ENCODE peak calls at places on chromosomes 13 and 19, in seven cellular contexts. L is A549, M is Peyer's patch, Z is body of pancreas, Q is esophagus muscularis mucosa, U is adrenal gland, W is tibial nerve. E is an unnamed sample.

GRCh38 chr19:28744943-28745342 is 468.0 kb downstream of the UQCRFS1 start:
- DNase-seq in L (no peak), M (no peak), Z (no peak), Q (no peak), U (no peak), W (no peak), E (no peak)

GRCh38 chr13:106484755-106485193 is 50.7 kb downstream of the EFNB2 start:
- DNase-seq in L (no peak), M (no peak), Z (no peak), Q (no peak), U (no peak), W (no peak), E (no peak)

GRCh38 chr13:110627351-110627750 is 12.0 kb downstream of the NAXD start:
- DNase-seq in L (no peak), M (no peak), Z (no peak), Q (no peak), U (no peak), W (no peak), E (no peak)

GRCh38 chr19:10104665-10105221 is 1.4 kb upstream of the PPAN start:
- DNase-seq in L (no peak), M (peak; percentile 92), Z (no peak), Q (no peak), U (no peak), W (no peak), E (no peak)

GRCh38 chr19:44745386-44745831 is 3.1 kb upstream of the BCL3 start:
- DNase-seq in L (peak; percentile 95), M (peak; percentile 83), Z (peak; percentile 38), Q (peak; percentile 95), U (peak; percentile 68), W (peak; percentile 55), E (peak; percentile 95)

GRCh38 chr13:100526299-100527030 is 62.1 kb downstream of the GGACT start:
- DNase-seq in L (no peak), M (no peak), Z (no peak), Q (no peak), U (no peak), W (no peak), E (no peak)

GRCh38 chr13:30806784-30807183 is 71.4 kb downstream of the ALOX5AP start:
- DNase-seq in L (peak; percentile 13), M (no peak), Z (no peak), Q (no peak), U (no peak), W (no peak), E (no peak)

GRCh38 chr13:33197551-33197971 is 88.0 kb downstream of the STARD13 start:
- DNase-seq in L (no peak), M (no peak), Z (no peak), Q (no peak), U (no peak), W (no peak), E (no peak)

GRCh38 chr13:73842621-73843020 is 291.6 kb downstream of the KLF12 start:
- DNase-seq in L (no peak), M (no peak), Z (no peak), Q (no peak), U (no peak), W (no peak), E (no peak)

GRCh38 chr19:46351241-46352041 is 4.6 kb downstream of the PPP5C start:
- DNase-seq in L (peak; percentile 37), M (peak; percentile 62), Z (peak; percentile 75), Q (no peak), U (peak; percentile 79), W (no peak), E (no peak)

GRCh38 chr13:57631607-57632275 is at the start of gene PCDH17:
- DNase-seq in L (no peak), M (no peak), Z (peak; percentile 19), Q (no peak), U (peak; percentile 38), W (no peak), E (no peak)

GRCh38 chr13:57632276-57633140 is 964 bp downstream of the PCDH17 start:
- DNase-seq in L (no peak), M (no peak), Z (peak; percentile 15), Q (no peak), U (peak; percentile 20), W (no peak), E (no peak)

GRCh38 chr13:57634829-57635165 is 3.3 kb downstream of the PCDH17 start:
- DNase-seq in L (no peak), M (no peak), Z (peak; percentile 20), Q (no peak), U (no peak), W (no peak), E (peak; percentile 83)

GRCh38 chr13:57633950-57634828 is 2.6 kb downstream of the PCDH17 start:
- DNase-seq in L (no peak), M (no peak), Z (peak; percentile 12), Q (no peak), U (no peak), W (no peak), E (no peak)

GRCh38 chr13:57633141-57633949 is 1.8 kb downstream of the PCDH17 start:
- DNase-seq in L (no peak), M (peak; percentile 47), Z (peak; percentile 58), Q (peak; percentile 91), U (peak; percentile 43), W (no peak), E (peak; percentile 87)
- TF ChIP-seq CTCF in L (no peak), M (no peak), Z (peak; percentile 56), Q (peak; percentile 62), U (peak; percentile 45), W (peak; percentile 48), E (no peak)

DNA sequence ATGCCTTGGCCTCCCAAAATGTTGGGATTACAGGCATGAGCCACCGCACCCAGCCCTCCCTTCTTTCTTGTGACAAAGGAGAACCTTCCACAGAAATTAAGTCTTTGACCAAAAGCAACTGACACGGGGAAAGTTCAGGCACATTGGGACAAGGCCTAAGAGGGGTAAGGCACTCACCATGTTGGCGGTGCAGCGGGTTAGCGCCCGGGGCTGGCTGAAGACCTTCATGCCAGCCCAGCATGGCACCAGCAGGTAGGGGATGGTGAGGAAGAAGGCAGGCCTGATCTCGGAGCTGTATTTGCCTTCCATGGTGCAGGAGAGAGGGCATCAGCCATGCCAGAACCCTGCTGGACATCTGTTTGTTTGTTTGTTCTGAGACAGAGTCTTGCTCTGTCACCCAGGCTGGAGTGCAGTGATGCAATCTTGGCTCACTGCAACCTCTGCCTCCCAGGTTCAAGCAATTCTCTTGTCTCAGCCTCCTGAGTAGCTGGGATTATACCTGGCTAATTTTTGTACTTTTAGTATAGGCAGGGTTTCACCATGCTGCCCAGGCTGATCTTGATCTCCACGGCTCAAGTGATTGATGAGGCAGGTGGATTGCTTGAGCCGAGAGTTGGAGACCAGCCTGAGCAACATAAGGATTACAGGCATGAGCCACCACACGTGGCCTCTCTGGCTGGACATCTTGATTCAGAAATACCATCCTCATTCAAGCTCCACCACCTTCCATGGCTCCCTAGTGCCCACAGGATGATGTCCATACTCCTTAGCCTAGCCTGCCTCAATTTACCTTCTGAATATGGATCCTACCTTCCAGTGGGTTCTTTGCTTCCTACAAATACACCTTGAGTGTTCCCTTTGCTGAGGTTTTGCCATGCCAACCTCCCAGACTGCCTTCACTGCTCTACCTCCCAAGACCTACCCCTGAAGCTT is 4.4 kb downstream of the TM6SF2 start:
- DNase-seq in L (no peak), M (no peak), Z (no peak), Q (no peak), U (no peak), W (no peak), E (no peak)
- TF ChIP-seq POLR2A in L (no peak), M (no peak), Z (no peak), Q (no peak), U (no peak), W (no peak), E (no peak)

GRCh38 chr13:95697052-95697680 is 20.2 kb downstream of the DNAJC3 start:
- DNase-seq in L (no peak), M (no peak), Z (no peak), Q (no peak), U (no peak), W (no peak), E (no peak)

GRCh38 chr13:95698047-95698749 is 21.3 kb downstream of the DNAJC3 start:
- DNase-seq in L (no peak), M (no peak), Z (no peak), Q (no peak), U (no peak), W (no peak), E (no peak)
- TF ChIP-seq CTCF in L (no peak), M (no peak), Z (peak; percentile 11), Q (no peak), U (no peak), W (no peak), E (no peak)

GRCh38 chr19:6092329-6093286 is 17.7 kb downstream of the RFX2 start:
- DNase-seq in L (peak; percentile 77), M (peak; percentile 91), Z (peak; percentile 81), Q (no peak), U (peak; percentile 90), W (peak; percentile 58), E (peak; percentile 96)
- TF ChIP-seq POLR2A in L (no peak), M (peak; percentile 43), Z (peak; percentile 56), Q (no peak), U (peak; percentile 68), W (peak; percentile 12), E (no peak)

GRCh38 chr13:26445092-26445491 is 112.4 kb upstream of the WASF3 start:
- DNase-seq in L (no peak), M (no peak), Z (no peak), Q (no peak), U (no peak), W (no peak), E (no peak)
- TF ChIP-seq CTCF in L (no peak), M (no peak), Z (no peak), Q (no peak), U (no peak), W (no peak), E (no peak)

E was measured in lower leg skin.